ENCODE peak calls at places on chromosome 19, in eight cellular contexts. Q is neural progenitor cell; Y is stimulated activated CD4-positive, alpha-beta T cell treated with anti-CD3 and anti-CD28 coated beads, Interleukin-1b, Interleukin-23, amount 100 ng/mL, for 24 hours; P is T-helper 2 cell; L is naive thymus-derived CD4-positive, alpha-beta T cell; D is naive thymus-derived CD8-positive, alpha-beta T cell; C is DMS 273 treated with DMSO at 0.1 percent for 48 hours; X is NCI-H146. R is an unnamed sample.

GRCh38 chr19:29263305-29264080 is 50.5 kb upstream of the UQCRFS1 start:
- DNase-seq in Q (peak), X (peak), D (peak), Y (peak), L (peak), P (peak), C (no peak), R (no peak)

GRCh38 chr19:48330012-48330681 is 4.8 kb downstream of the EMP3 start:
- DNase-seq in P (peak), D (peak), Q (peak), C (peak), Y (no peak), L (peak), X (peak), R (peak)

GRCh38 chr19:43749898-43750297 is 4.9 kb downstream of the SMG9 start:
- DNase-seq in Q (no peak), L (no peak), X (no peak), C (no peak), Y (no peak), D (no peak), P (no peak), R (no peak)

GRCh38 chr19:43640424-43640757 is 741 bp upstream of the CADM4 start:
- DNase-seq in X (no peak), C (no peak), D (no peak), Y (no peak), L (no peak), P (no peak), Q (no peak), R (no peak)

GRCh38 chr19:38394488-38394887 is 6.0 kb downstream of the SPRED3 start:
- DNase-seq in L (peak), X (peak), P (peak), C (no peak), D (peak), Y (peak), Q (peak), R (no peak)

GRCh38 chr19:18292810-18293641 is 11.6 kb upstream of the JUND start:
- DNase-seq in P (peak), Y (no peak), D (no peak), C (no peak), Q (peak), L (peak), X (peak), R (no peak)

GRCh38 chr19:48638831-48639381 is 1.7 kb upstream of the DBP start:
- DNase-seq in L (peak), Y (no peak), Q (no peak), C (no peak), X (no peak), P (no peak), D (no peak), R (no peak)

GRCh38 chr19:36972594-36972993 is 56.5 kb downstream of the ZNF568 start:
- DNase-seq in C (no peak), X (no peak), Y (no peak), P (no peak), Q (no peak), L (no peak), D (no peak), R (no peak)

GRCh38 chr19:48368942-48369341 is 4.8 kb downstream of the SYNGR4 start:
- DNase-seq in L (no peak), D (no peak), P (no peak), Q (no peak), X (peak), C (peak), Y (no peak), R (no peak)

GRCh38 chr19:31350693-31351211 is 1.5 kb upstream of the TSHZ3 start:
- DNase-seq in Y (no peak), L (no peak), Q (peak), P (no peak), D (no peak), X (peak), C (no peak), R (no peak)

GRCh38 chr19:49873834-49874233 is 3.3 kb downstream of the AKT1S1 start:
- DNase-seq in C (no peak), X (no peak), D (no peak), P (no peak), L (no peak), Y (no peak), Q (no peak), R (no peak)

GRCh38 chr19:4866595-4867424 is 657 bp downstream of the PLIN3 start:
- DNase-seq in Q (peak), L (peak), P (peak), C (no peak), Y (peak), D (peak), X (no peak), R (no peak)

GRCh38 chr19:14072535-14073231 is at the start of gene MISP3:
- DNase-seq in Y (no peak), Q (peak), D (peak), P (peak), L (no peak), C (no peak), X (peak), R (peak)

GRCh38 chr19:38742906-38743305 is 1.4 kb downstream of the CAPN12 start:
- DNase-seq in D (no peak), Q (no peak), P (no peak), L (no peak), Y (no peak), X (no peak), C (no peak), R (no peak)

GRCh38 chr19:2303209-2303798 is 4.7 kb downstream of the LINGO3 start:
- DNase-seq in Y (no peak), D (no peak), C (no peak), Q (no peak), L (no peak), X (no peak), P (no peak), R (no peak)

GRCh38 chr19:2283835-2284507 is 2.0 kb upstream of the PEAK3 start:
- DNase-seq in D (no peak), C (no peak), L (no peak), Y (no peak), X (no peak), P (no peak), Q (no peak), R (no peak)

GRCh38 chr19:49861541-49862410 is 5.6 kb downstream of the PNKP start:
- DNase-seq in Q (no peak), C (no peak), D (no peak), P (no peak), Y (no peak), L (no peak), X (no peak), R (no peak)

GRCh38 chr19:1105217-1105872 is 1.6 kb downstream of the GPX4 start:
- DNase-seq in Q (no peak), P (no peak), D (no peak), Y (no peak), C (no peak), L (no peak), X (no peak), R (no peak)

GRCh38 chr19:39969266-39969665 is 1.7 kb upstream of the PSMC4 start:
- DNase-seq in Y (no peak), L (no peak), P (peak), X (no peak), D (no peak), Q (no peak), C (no peak), R (peak)

GRCh38 chr19:47646924-47647323 is 38.0 kb downstream of the BICRA start:
- DNase-seq in X (no peak), P (no peak), C (no peak), Y (no peak), D (no peak), L (no peak), Q (no peak), R (no peak)

GRCh38 chr19:23286477-23286876 is 36.3 kb upstream of the ZNF724 start:
- DNase-seq in P (no peak), Q (peak), D (no peak), L (no peak), X (no peak), Y (no peak), C (no peak), R (no peak)

GRCh38 chr19:19062454-19063182 is 1.2 kb upstream of the SLC25A42 start:
- DNase-seq in D (no peak), L (no peak), Y (no peak), Q (no peak), X (no peak), C (no peak), P (no peak), R (peak)

GRCh38 chr19:7211191-7211988 is 82.8 kb downstream of the INSR start:
- DNase-seq in C (no peak), Q (no peak), D (no peak), L (no peak), Y (no peak), P (no peak), X (no peak), R (no peak)

GRCh38 chr19:47886010-47886559 is at the start of gene SULT2A1:
- DNase-seq in D (no peak), C (no peak), Y (no peak), L (no peak), X (no peak), Q (no peak), P (no peak), R (no peak)

GRCh38 chr19:13881231-13881691 is 4.3 kb downstream of the NANOS3 start:
- DNase-seq in X (no peak), L (no peak), Y (no peak), D (no peak), C (no peak), Q (peak), P (peak), R (no peak)

GRCh38 chr19:6616011-6616410 is 25.1 kb upstream of the CD70 start:
- DNase-seq in C (no peak), X (no peak), Y (no peak), D (no peak), P (peak), L (no peak), Q (no peak), R (no peak)

GRCh38 chr19:18904334-18905057 is 8.5 kb upstream of the CERS1 start:
- DNase-seq in X (no peak), L (no peak), C (no peak), Q (no peak), D (no peak), P (no peak), Y (no peak), R (no peak)

GRCh38 chr19:56597696-56598095 is 2.6 kb downstream of the ZNF71 start:
- DNase-seq in Y (no peak), L (no peak), P (no peak), C (no peak), Q (no peak), D (no peak), X (no peak), R (no peak)

GRCh38 chr19:11435833-11436313 is 438 bp downstream of the PRKCSH start:
- DNase-seq in X (peak), L (no peak), D (no peak), C (no peak), Y (no peak), P (peak), Q (peak), R (peak)

GRCh38 chr19:18388328-18389094 is 2.6 kb downstream of the GDF15 start:
- DNase-seq in P (peak), Q (peak), Y (peak), X (peak), C (no peak), D (peak), L (peak), R (peak)

GRCh38 chr19:39590265-39590664 is 12.1 kb upstream of the LGALS13 start:
- DNase-seq in P (peak), L (no peak), D (no peak), Y (no peak), X (no peak), C (no peak), Q (peak), R (no peak)

GRCh38 chr19:40692212-40692551 is 1.7 kb upstream of the NUMBL start:
- DNase-seq in D (no peak), L (no peak), Q (no peak), Y (no peak), C (no peak), X (no peak), P (no peak), R (no peak)

GRCh38 chr19:33047422-33047821 is 17.3 kb downstream of the RHPN2 start:
- DNase-seq in L (no peak), C (no peak), Y (no peak), P (no peak), X (no peak), D (no peak), Q (no peak), R (no peak)

GRCh38 chr19:55196803-55197202 is 12.5 kb downstream of the PTPRH start:
- DNase-seq in Y (no peak), X (no peak), L (no peak), D (no peak), P (no peak), Q (no peak), C (no peak), R (no peak)

GRCh38 chr19:33022472-33023116 is 42.1 kb downstream of the RHPN2 start:
- DNase-seq in C (no peak), L (no peak), Q (peak), X (no peak), Y (no peak), D (no peak), P (no peak), R (no peak)

GRCh38 chr19:40601061-40601973 is at the start of gene LTBP4:
- DNase-seq in Y (no peak), C (no peak), D (no peak), P (no peak), Q (peak), X (no peak), L (peak), R (no peak)

GRCh38 chr19:57719424-57719823 is 8.0 kb downstream of the ZNF671 start:
- DNase-seq in Q (no peak), D (no peak), Y (no peak), C (peak), P (no peak), X (no peak), L (no peak), R (no peak)

GRCh38 chr19:46631481-46631880 is 4.5 kb downstream of the GNG8 start:
- DNase-seq in C (no peak), L (no peak), X (no peak), Y (no peak), D (no peak), P (no peak), Q (no peak), R (no peak)

GRCh38 chr19:45403272-45403671 is 1.6 kb downstream of the PPP1R13L start:
- DNase-seq in X (no peak), L (no peak), D (no peak), Q (no peak), Y (no peak), C (no peak), P (no peak), R (no peak)